ENCODE peak calls at places on chromosomes 2 and 18, in four cellular contexts. H is dorsolateral prefrontal cortex; I is adrenal gland; O is stimulated activated CD8-positive, alpha-beta memory T cell treated with anti-CD3 and anti-CD28 coated beads, Interleukin-4, amount 100 ng/mL, for 1 hour. T is an unnamed sample.
A peak's percentile ranks its signal among the peaks of the same experiment; 100 is the strongest.

GRCh38 chr2:199484927-199485326 is 27.2 kb upstream of the SATB2 start:
- DNase-seq in H (no peak), I (no peak), O (no peak), T (no peak)

GRCh38 chr18:8406486-8407250 is 202.6 kb upstream of the RAB12 start:
- DNase-seq in H (no peak), I (no peak), O (no peak), T (no peak)

GRCh38 chr2:42902939-42903709 is 110.7 kb upstream of the HAAO start:
- DNase-seq in H (no peak), I (no peak), O (no peak), T (no peak)

GRCh38 chr2:98383166-98383565 is 36.9 kb downstream of the CNGA3 start:
- DNase-seq in H (no peak), I (no peak), O (no peak), T (no peak)

GRCh38 chr2:197090713-197091367 is 164.3 kb upstream of the PGAP1 start:
- DNase-seq in H (no peak), I (no peak), O (no peak), T (no peak)

GRCh38 chr2:210199186-210199765 is 26.0 kb downstream of the ACADL start:
- DNase-seq in H (no peak), I (no peak), O (no peak), T (no peak)

GRCh38 chr2:158191569-158191968 is 89.9 kb downstream of the UPP2 start:
- DNase-seq in H (no peak), I (no peak), O (no peak), T (no peak)

GRCh38 chr2:160308476-160308875 is 108.4 kb upstream of the ITGB6 start:
- DNase-seq in H (no peak), I (no peak), O (no peak), T (no peak)

GRCh38 chr2:194545978-194546377 is 1111.0 kb upstream of the SLC39A10 start:
- DNase-seq in H (no peak), I (no peak), O (no peak), T (no peak)

GRCh38 chr2:215413484-215413777 is 22.4 kb downstream of the FN1 start:
- DNase-seq in H (no peak), I (no peak), O (no peak), T (no peak)

GRCh38 chr2:134623796-134624195 is 95.0 kb downstream of the TMEM163 start:
- DNase-seq in H (no peak), I (no peak), O (no peak), T (no peak)

GRCh38 chr2:219352448-219353023 is 20.0 kb upstream of the RESP18 start:
- DNase-seq in H (peak; percentile 30), I (peak; percentile 52), O (peak; percentile 32), T (no peak)

GRCh38 chr2:120402070-120402440 is 56.1 kb downstream of the INHBB start:
- DNase-seq in H (no peak), I (no peak), O (no peak), T (no peak)

GRCh38 chr18:44816028-44816427 is 135.3 kb downstream of the SETBP1 start:
- DNase-seq in H (no peak), I (no peak), O (no peak), T (no peak)